ENCODE peak calls at places on chromosomes 13 and 19, in nine cellular contexts. E is heart left ventricle, W is right lobe of liver, D is breast epithelium, O is tibial nerve, S is H54, C is endothelial cell of umbilical vein, H is H1, Y is transverse colon. I is an unnamed sample.

GRCh38 chr19:7489609-7490044 is 792 bp upstream of the PEX11G start:
- DNase-seq in O (no peak), D (no peak), C (no peak), W (no peak), Y (peak; percentile 61), E (no peak), H (no peak), S (no peak), I (no peak)

GRCh38 chr19:50356691-50357177 is 8.7 kb downstream of the NAPSA start:
- DNase-seq in E (no peak), H (no peak), O (no peak), S (no peak), C (no peak), W (peak; percentile 29), D (no peak), Y (no peak), I (no peak)

GRCh38 chr13:113927661-113928581 is 46.0 kb downstream of the C13orf46 start:
- DNase-seq in Y (peak; percentile 37), S (no peak), O (peak; percentile 60), H (no peak), W (no peak), C (no peak), E (peak; percentile 79), D (peak; percentile 85), I (no peak)

GRCh38 chr19:53577968-53578367 is 40.0 kb downstream of the ZNF331 start:
- DNase-seq in S (no peak), E (no peak), D (no peak), H (no peak), C (no peak), Y (no peak), O (no peak), W (no peak), I (no peak)

GRCh38 chr13:86660090-86660489 is 860.9 kb upstream of the SLITRK6 start:
- DNase-seq in W (no peak), Y (no peak), H (no peak), D (no peak), C (no peak), O (no peak), E (no peak), S (no peak), I (no peak)

GRCh38 chr19:50478901-50479715 is 2.5 kb upstream of the GARIN5A start:
- DNase-seq in E (peak; percentile 50), Y (no peak), S (no peak), W (peak; percentile 48), H (no peak), C (no peak), O (no peak), D (no peak), I (peak; percentile 33)

GRCh38 chr19:38078302-38078930 is 145.6 kb downstream of the DPF1 start:
- DNase-seq in Y (no peak), C (no peak), O (no peak), W (no peak), H (no peak), E (no peak), S (no peak), D (no peak), I (no peak)

GRCh38 chr19:14381689-14382474 is 638 bp downstream of the ADGRE5 start:
- DNase-seq in S (no peak), O (no peak), W (no peak), D (no peak), E (no peak), Y (peak; percentile 81), H (no peak), C (no peak), I (peak; percentile 87)

GRCh38 chr19:6519289-6519688 is 11.5 kb upstream of the TNFSF9 start:
- DNase-seq in C (peak; percentile 44), E (no peak), O (no peak), S (no peak), H (no peak), D (no peak), W (no peak), Y (no peak), I (no peak)

GRCh38 chr19:10084803-10085202 is 1.3 kb upstream of the SHFL start:
- DNase-seq in O (no peak), E (no peak), D (no peak), W (no peak), S (no peak), C (no peak), Y (no peak), H (no peak), I (no peak)

DNA sequence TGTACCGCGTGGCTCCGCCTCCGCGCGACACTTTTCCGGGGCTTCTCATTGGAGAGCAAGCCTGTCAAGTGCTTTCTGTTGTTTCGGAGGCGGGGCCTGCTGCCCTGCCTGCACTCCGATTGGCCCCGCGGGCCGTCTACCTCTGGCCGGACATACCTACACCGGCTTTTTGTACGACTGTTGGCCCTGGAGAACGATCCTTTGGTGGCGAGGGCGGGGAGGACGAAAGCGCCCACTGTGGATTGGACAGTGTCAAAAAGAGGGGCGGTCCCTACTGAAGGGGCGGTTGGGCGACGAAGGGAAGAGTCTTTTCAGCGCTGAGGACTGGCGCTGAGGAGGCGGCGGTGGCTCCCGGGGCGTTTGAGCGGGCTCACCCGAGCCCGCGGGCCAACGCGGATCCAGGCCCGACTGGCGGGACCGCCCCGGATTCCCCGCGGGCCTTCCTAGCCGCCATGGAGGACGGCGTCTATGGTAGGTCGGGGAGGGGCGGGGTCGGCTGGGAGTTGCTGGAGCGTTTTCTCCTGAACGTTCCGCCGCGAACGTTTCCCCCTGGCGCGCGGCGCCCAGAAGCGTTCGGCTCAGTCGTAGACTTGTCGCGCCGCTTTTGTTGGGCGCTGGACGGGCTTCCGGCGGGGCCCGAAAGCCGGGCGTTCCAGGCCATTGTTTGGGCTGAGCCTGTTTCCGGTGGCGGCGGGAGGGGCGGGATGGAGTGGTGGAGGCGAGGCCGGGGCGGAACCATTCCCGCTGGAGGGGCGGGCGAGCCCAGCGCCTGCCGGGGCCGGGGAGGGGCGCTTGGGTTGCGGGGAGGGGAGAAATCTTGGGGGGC is at the start of gene CYTH2:
- DNase-seq in W (peak; percentile 100), O (peak; percentile 99), S (peak; percentile 85), E (peak; percentile 100), D (peak; percentile 100), Y (peak; percentile 100), H (peak; percentile 100), C (peak; percentile 100), I (peak; percentile 100)
- TF ChIP-seq POLR2A in W (peak; percentile 96), O (peak; percentile 78), S (peak; percentile 57), E (peak; percentile 95), D (peak; percentile 92), Y (peak; percentile 98), H (peak; percentile 90), C (peak; percentile 99), I (peak; percentile 97)

GRCh38 chr13:26557393-26558073 is at the start of gene WASF3:
- DNase-seq in W (peak; percentile 94), O (peak; percentile 80), E (peak; percentile 96), C (peak; percentile 95), D (peak; percentile 92), Y (peak; percentile 86), H (peak; percentile 73), S (peak; percentile 86), I (peak; percentile 88)
- TF ChIP-seq POLR2A in W (peak; percentile 59), O (peak; percentile 24), E (peak; percentile 22), C (peak; percentile 73), D (no peak), Y (no peak), H (peak; percentile 58), S (peak; percentile 74), I (no peak)

DNA sequence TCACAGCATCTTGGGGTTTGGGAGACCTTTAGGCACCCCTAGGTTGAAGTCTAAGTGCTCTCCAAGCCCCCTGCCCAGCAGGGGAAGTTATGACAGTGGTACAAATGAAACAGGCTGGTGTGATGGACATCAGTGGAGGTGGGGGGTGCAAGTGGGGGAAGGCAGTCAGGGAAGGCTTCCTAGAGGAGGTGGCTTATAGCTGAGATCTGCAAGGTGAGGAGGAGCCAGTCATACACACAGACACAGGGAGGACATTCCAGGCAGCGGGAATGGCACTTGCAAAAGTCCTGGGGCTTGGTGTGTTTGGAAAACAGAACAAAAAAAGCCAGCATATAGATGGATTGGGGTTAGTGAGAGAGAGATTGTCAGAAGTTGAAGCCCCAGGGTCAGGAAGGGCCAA is 11.6 kb downstream of the HSH2D start:
- DNase-seq in S (no peak), O (no peak), C (no peak), Y (no peak), H (no peak), W (no peak), D (no peak), E (no peak), I (no peak)
- TF ChIP-seq POLR2A in S (no peak), O (no peak), C (no peak), Y (no peak), H (no peak), W (no peak), D (no peak), E (no peak), I (no peak)

GRCh38 chr13:48977973-48978372 is 2.3 kb downstream of the FNDC3A start:
- DNase-seq in S (no peak), E (no peak), C (no peak), D (no peak), Y (no peak), H (no peak), O (no peak), W (no peak), I (no peak)

GRCh38 chr13:48975101-48975925 is at the start of gene FNDC3A:
- DNase-seq in D (peak; percentile 72), O (no peak), S (peak; percentile 31), E (no peak), W (no peak), C (peak; percentile 69), Y (peak; percentile 49), H (no peak), I (peak; percentile 88)

GRCh38 chr13:48973845-48974431 is 1.8 kb upstream of the FNDC3A start:
- DNase-seq in E (no peak), C (no peak), O (no peak), Y (no peak), W (no peak), H (no peak), S (no peak), D (no peak), I (peak; percentile 7)

GRCh38 chr13:48976677-48977625 is 1.2 kb downstream of the FNDC3A start:
- DNase-seq in O (no peak), W (no peak), E (no peak), Y (peak; percentile 85), D (no peak), C (peak; percentile 70), H (no peak), S (no peak), I (peak; percentile 33)

GRCh38 chr13:48975926-48976676 is 389 bp downstream of the FNDC3A start:
- DNase-seq in O (peak; percentile 61), W (peak; percentile 94), C (peak; percentile 82), H (no peak), E (peak; percentile 92), D (peak; percentile 69), Y (peak; percentile 86), S (peak; percentile 45), I (peak; percentile 94)
- TF ChIP-seq POLR2A in O (no peak), W (peak; percentile 78), C (peak; percentile 23), H (peak; percentile 77), E (peak; percentile 39), D (peak; percentile 41), Y (peak; percentile 88), S (peak; percentile 45), I (peak; percentile 90)

DNA sequence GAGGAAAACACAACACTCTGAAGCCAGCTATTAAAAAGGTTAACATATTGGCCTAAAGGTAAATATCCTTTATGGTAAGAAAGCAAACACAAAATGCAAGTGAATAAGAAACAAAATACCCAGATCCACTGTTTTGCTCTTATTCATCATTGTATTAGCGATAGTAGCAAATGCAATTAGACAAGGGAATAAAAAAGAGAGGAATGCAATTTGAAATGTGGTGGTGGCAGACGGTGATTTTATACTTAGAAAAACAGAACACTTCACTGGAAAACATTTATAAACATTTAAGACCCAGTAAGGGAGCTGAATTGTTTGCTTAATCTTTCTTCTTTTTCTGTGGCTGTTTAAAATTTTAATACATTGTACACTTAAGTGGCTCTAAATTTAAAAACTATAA is 17.2 kb upstream of the CYP4F2 start:
- DNase-seq in C (no peak), H (no peak), S (no peak), O (no peak), W (no peak), E (no peak), D (no peak), Y (no peak), I (no peak)
- TF ChIP-seq POLR2A in C (no peak), H (no peak), S (no peak), O (no peak), W (no peak), E (no peak), D (no peak), Y (no peak), I (no peak)